ENCODE peak calls at places on chromosomes 16 and 17, in five cellular contexts. B is stimulated activated CD8-positive, alpha-beta memory T cell treated with anti-CD3 and anti-CD28 coated beads, Interleukin-4, amount 100 ng/mL, for 4 hours; Q is hepatic stellate cell; Z is GM20000; K is activated T-cell treated with anti-CD3 and anti-CD28 coated beads for 24 hours. E is an unnamed sample.

GRCh38 chr17:58324409-58325288 is 3.9 kb downstream of the TSPOAP1 start:
- DNase-seq in Q (no peak), B (no peak), Z (no peak), K (no peak), E (peak)

GRCh38 chr17:67442787-67443624 is 65.9 kb downstream of the PITPNC1 start:
- DNase-seq in Q (no peak), Z (no peak), K (no peak), B (no peak), E (no peak)

GRCh38 chr16:10519929-10520868 is 60.2 kb downstream of the EMP2 start:
- DNase-seq in Z (no peak), Q (no peak), K (no peak), B (no peak), E (no peak)

GRCh38 chr17:28227278-28228108 is 91.5 kb upstream of the TMEM97 start:
- DNase-seq in K (peak), Z (no peak), Q (peak), B (no peak), E (peak)

GRCh38 chr17:31792007-31792585 is 66.9 kb downstream of the COPRS start:
- DNase-seq in B (no peak), K (no peak), Q (no peak), Z (no peak), E (no peak)

GRCh38 chr17:28865946-28866752 is 11.3 kb downstream of the ERAL1 start:
- DNase-seq in K (no peak), Z (no peak), Q (no peak), B (no peak), E (no peak)

GRCh38 chr17:41464682-41465081 is 2.5 kb downstream of the KRT32 start:
- DNase-seq in B (no peak), Z (no peak), K (no peak), Q (no peak), E (peak)

GRCh38 chr17:35449371-35449931 is 885 bp upstream of the SLFN13 start:
- DNase-seq in K (no peak), Z (peak), B (no peak), Q (no peak), E (no peak)

GRCh38 chr17:60231234-60231633 is 81.5 kb downstream of the CA4 start:
- DNase-seq in B (no peak), K (no peak), Q (no peak), Z (peak), E (no peak)

GRCh38 chr17:64739316-64740058 is 77.4 kb upstream of the SMURF2 start:
- DNase-seq in K (no peak), Q (no peak), B (no peak), Z (no peak), E (no peak)

GRCh38 chr16:73068546-73069401 is 20.8 kb upstream of the ZFHX3 start:
- DNase-seq in B (no peak), K (no peak), Q (peak), Z (no peak), E (peak)

GRCh38 chr16:58421529-58421928 is 29.3 kb downstream of the GINS3 start:
- DNase-seq in K (no peak), Q (no peak), B (no peak), Z (no peak), E (no peak)

GRCh38 chr16:56295739-56296527 is 104.6 kb downstream of the GNAO1 start:
- DNase-seq in Z (no peak), K (no peak), B (no peak), Q (no peak), E (no peak)

GRCh38 chr16:57999971-58000705 is at the start of gene ZNF319:
- DNase-seq in Z (no peak), Q (no peak), B (no peak), K (no peak), E (no peak)

GRCh38 chr17:38704645-38705522 is at the start of gene MLLT6:
- DNase-seq in K (peak), Z (peak), B (peak), Q (peak), E (no peak)

GRCh38 chr17:49120166-49120565 is 12.4 kb upstream of the B4GALNT2 start:
- DNase-seq in B (no peak), Q (no peak), K (no peak), Z (no peak), E (no peak)

E was measured in retinal pigment epithelial cell.